ENCODE peak calls at places on chromosome 7, in ten cellular contexts. One of them, this sample, is unnamed.
A peak's percentile ranks its signal among the peaks of the same experiment; 100 is the strongest.

GRCh38 chr7:130367088-130367755 is 13.1 kb upstream of the CPA1 start:
- DNase-seq in M059J: no peak
- DNase-seq in neural crest cell: no peak
- DNase-seq in RKO: no peak
- DNase-seq in ascending aorta: no peak
- DNase-seq in nephron progenitor cell: no peak
- DNase-seq in hepatocyte: no peak
- DNase-seq in CD14-positive monocyte: peak; percentile 18
- DNase-seq in nucleus accumbens: no peak
- DNase-seq in fibroblast of the conjunctiva: no peak
- DNase-seq in this sample: peak; percentile 82

GRCh38 chr7:51261950-51262795 is 54.4 kb downstream of the COBL start:
- DNase-seq in M059J: no peak
- DNase-seq in neural crest cell: no peak
- DNase-seq in RKO: no peak
- DNase-seq in ascending aorta: no peak
- DNase-seq in nephron progenitor cell: no peak
- DNase-seq in hepatocyte: no peak
- DNase-seq in CD14-positive monocyte: no peak
- DNase-seq in nucleus accumbens: no peak
- DNase-seq in fibroblast of the conjunctiva: no peak
- DNase-seq in this sample: no peak

GRCh38 chr7:98319176-98319575 is 37.7 kb downstream of the BRI3 start:
- DNase-seq in M059J: no peak
- DNase-seq in neural crest cell: no peak
- DNase-seq in RKO: no peak
- DNase-seq in ascending aorta: no peak
- DNase-seq in nephron progenitor cell: no peak
- DNase-seq in hepatocyte: no peak
- DNase-seq in CD14-positive monocyte: no peak
- DNase-seq in nucleus accumbens: no peak
- DNase-seq in fibroblast of the conjunctiva: no peak
- DNase-seq in this sample: no peak

GRCh38 chr7:5519515-5519928 is 95.9 kb upstream of the TNRC18 start:
- DNase-seq in M059J: peak; percentile 15
- DNase-seq in neural crest cell: no peak
- DNase-seq in RKO: no peak
- DNase-seq in ascending aorta: no peak
- DNase-seq in nephron progenitor cell: no peak
- DNase-seq in hepatocyte: no peak
- DNase-seq in CD14-positive monocyte: no peak
- DNase-seq in nucleus accumbens: no peak
- DNase-seq in fibroblast of the conjunctiva: no peak
- DNase-seq in this sample: no peak

GRCh38 chr7:34131371-34131770 is 226.0 kb downstream of the BMPER start:
- DNase-seq in M059J: no peak
- DNase-seq in neural crest cell: no peak
- DNase-seq in RKO: no peak
- DNase-seq in ascending aorta: no peak
- DNase-seq in nephron progenitor cell: no peak
- DNase-seq in hepatocyte: no peak
- DNase-seq in CD14-positive monocyte: no peak
- DNase-seq in nucleus accumbens: no peak
- DNase-seq in fibroblast of the conjunctiva: no peak
- DNase-seq in this sample: no peak

GRCh38 chr7:46032936-46033335 is 111.9 kb upstream of the IGFBP3 start:
- DNase-seq in M059J: peak; percentile 97
- DNase-seq in neural crest cell: no peak
- DNase-seq in RKO: no peak
- DNase-seq in ascending aorta: no peak
- DNase-seq in nephron progenitor cell: no peak
- DNase-seq in hepatocyte: no peak
- DNase-seq in CD14-positive monocyte: no peak
- DNase-seq in nucleus accumbens: no peak
- DNase-seq in fibroblast of the conjunctiva: no peak
- DNase-seq in this sample: no peak

GRCh38 chr7:145978769-145979168 is 137.8 kb upstream of the CNTNAP2 start:
- DNase-seq in M059J: no peak
- DNase-seq in neural crest cell: no peak
- DNase-seq in RKO: no peak
- DNase-seq in ascending aorta: no peak
- DNase-seq in nephron progenitor cell: no peak
- DNase-seq in hepatocyte: peak; percentile 5
- DNase-seq in CD14-positive monocyte: no peak
- DNase-seq in nucleus accumbens: no peak
- DNase-seq in fibroblast of the conjunctiva: no peak
- DNase-seq in this sample: no peak

GRCh38 chr7:134669845-134670373 is 23.3 kb downstream of the BPGM start:
- DNase-seq in M059J: peak; percentile 100
- DNase-seq in neural crest cell: no peak
- DNase-seq in RKO: peak; percentile 86
- DNase-seq in ascending aorta: peak; percentile 72
- DNase-seq in nephron progenitor cell: no peak
- DNase-seq in hepatocyte: peak; percentile 49
- DNase-seq in CD14-positive monocyte: no peak
- DNase-seq in nucleus accumbens: no peak
- DNase-seq in fibroblast of the conjunctiva: no peak
- DNase-seq in this sample: peak; percentile 85

GRCh38 chr7:139692723-139693122 is 85.1 kb downstream of the HIPK2 start:
- DNase-seq in M059J: no peak
- DNase-seq in neural crest cell: no peak
- DNase-seq in RKO: no peak
- DNase-seq in ascending aorta: no peak
- DNase-seq in nephron progenitor cell: no peak
- DNase-seq in hepatocyte: no peak
- DNase-seq in CD14-positive monocyte: no peak
- DNase-seq in nucleus accumbens: no peak
- DNase-seq in fibroblast of the conjunctiva: no peak
- DNase-seq in this sample: no peak

GRCh38 chr7:27163776-27164380 is 1.5 kb downstream of the HOXA9 start:
- DNase-seq in M059J: peak; percentile 28
- DNase-seq in neural crest cell: no peak
- DNase-seq in RKO: peak; percentile 51
- DNase-seq in ascending aorta: no peak
- DNase-seq in nephron progenitor cell: peak; percentile 4
- DNase-seq in hepatocyte: no peak
- DNase-seq in CD14-positive monocyte: no peak
- DNase-seq in nucleus accumbens: no peak
- DNase-seq in fibroblast of the conjunctiva: no peak
- DNase-seq in this sample: no peak

GRCh38 chr7:18978108-18978495 is 139.3 kb downstream of the TWIST1 start:
- DNase-seq in M059J: peak; percentile 97
- DNase-seq in neural crest cell: no peak
- DNase-seq in RKO: peak; percentile 89
- DNase-seq in ascending aorta: no peak
- DNase-seq in nephron progenitor cell: no peak
- DNase-seq in hepatocyte: no peak
- DNase-seq in CD14-positive monocyte: no peak
- DNase-seq in nucleus accumbens: no peak
- DNase-seq in fibroblast of the conjunctiva: peak; percentile 91
- DNase-seq in this sample: no peak

GRCh38 chr7:101197991-101198390 is 2.8 kb downstream of the MOGAT3 start:
- DNase-seq in M059J: no peak
- DNase-seq in neural crest cell: no peak
- DNase-seq in RKO: no peak
- DNase-seq in ascending aorta: no peak
- DNase-seq in nephron progenitor cell: no peak
- DNase-seq in hepatocyte: no peak
- DNase-seq in CD14-positive monocyte: no peak
- DNase-seq in nucleus accumbens: no peak
- DNase-seq in fibroblast of the conjunctiva: no peak
- DNase-seq in this sample: no peak

GRCh38 chr7:150451833-150452431 is 1.5 kb downstream of the GIMAP8 start:
- DNase-seq in M059J: no peak
- DNase-seq in neural crest cell: no peak
- DNase-seq in RKO: no peak
- DNase-seq in ascending aorta: no peak
- DNase-seq in nephron progenitor cell: no peak
- DNase-seq in hepatocyte: no peak
- DNase-seq in CD14-positive monocyte: no peak
- DNase-seq in nucleus accumbens: no peak
- DNase-seq in fibroblast of the conjunctiva: no peak
- DNase-seq in this sample: no peak

GRCh38 chr7:142969183-142969582 is 7.0 kb upstream of the KEL start:
- DNase-seq in M059J: no peak
- DNase-seq in neural crest cell: no peak
- DNase-seq in RKO: no peak
- DNase-seq in ascending aorta: no peak
- DNase-seq in nephron progenitor cell: no peak
- DNase-seq in hepatocyte: no peak
- DNase-seq in CD14-positive monocyte: no peak
- DNase-seq in nucleus accumbens: no peak
- DNase-seq in fibroblast of the conjunctiva: no peak
- DNase-seq in this sample: no peak

GRCh38 chr7:3029138-3029537 is 14.5 kb downstream of the CARD11 start:
- DNase-seq in M059J: no peak
- DNase-seq in neural crest cell: no peak
- DNase-seq in RKO: no peak
- DNase-seq in ascending aorta: no peak
- DNase-seq in nephron progenitor cell: no peak
- DNase-seq in hepatocyte: no peak
- DNase-seq in CD14-positive monocyte: no peak
- DNase-seq in nucleus accumbens: no peak
- DNase-seq in fibroblast of the conjunctiva: no peak
- DNase-seq in this sample: no peak

GRCh38 chr7:43071604-43072003 is 40.8 kb upstream of the HECW1 start:
- DNase-seq in M059J: peak; percentile 4
- DNase-seq in neural crest cell: peak; percentile 27
- DNase-seq in RKO: peak; percentile 14
- DNase-seq in ascending aorta: no peak
- DNase-seq in nephron progenitor cell: peak; percentile 49
- DNase-seq in hepatocyte: peak; percentile 20
- DNase-seq in CD14-positive monocyte: no peak
- DNase-seq in nucleus accumbens: no peak
- DNase-seq in fibroblast of the conjunctiva: peak; percentile 3
- DNase-seq in this sample: peak; percentile 13

GRCh38 chr7:75738604-75738974 is at the start of gene HIP1:
- DNase-seq in M059J: no peak
- DNase-seq in neural crest cell: no peak
- DNase-seq in RKO: no peak
- DNase-seq in ascending aorta: peak; percentile 69
- DNase-seq in nephron progenitor cell: no peak
- DNase-seq in hepatocyte: no peak
- DNase-seq in CD14-positive monocyte: peak; percentile 48
- DNase-seq in nucleus accumbens: no peak
- DNase-seq in fibroblast of the conjunctiva: no peak
- DNase-seq in this sample: no peak

This sample was measured in SJCRH30.